ENCODE peak calls at places on chromosomes 13 and 19, in five cellular contexts. One of them, this sample, is unnamed.

GRCh38 chr13:92224052-92224821 is 825.8 kb downstream of the GPC5 start:
- DNase-seq in neural crest cell: no peak
- DNase-seq in Calu3: no peak
- DNase-seq in ovary: peak; percentile 27
- DNase-seq in ascending aorta: no peak
- DNase-seq in this sample: no peak

GRCh38 chr13:112562254-112562653 is 25.7 kb downstream of the TUBGCP3 start:
- DNase-seq in Calu3: no peak
- DNase-seq in neural crest cell: no peak
- DNase-seq in ascending aorta: no peak
- DNase-seq in ovary: no peak
- DNase-seq in this sample: no peak

GRCh38 chr19:35357867-35358573 is at the start of gene FFAR3:
- DNase-seq in neural crest cell: no peak
- DNase-seq in Calu3: peak; percentile 14
- DNase-seq in ascending aorta: peak; percentile 73
- DNase-seq in ovary: no peak
- DNase-seq in this sample: no peak

GRCh38 chr19:41699231-41699967 is 9.0 kb upstream of the CEACAM5 start:
- DNase-seq in ascending aorta: peak; percentile 57
- DNase-seq in ovary: no peak
- DNase-seq in Calu3: peak; percentile 52
- DNase-seq in neural crest cell: no peak
- DNase-seq in this sample: no peak

GRCh38 chr13:91647361-91647970 is 249.0 kb downstream of the GPC5 start:
- DNase-seq in neural crest cell: peak; percentile 14
- DNase-seq in ascending aorta: no peak
- DNase-seq in Calu3: no peak
- DNase-seq in ovary: no peak
- DNase-seq in this sample: peak; percentile 13

GRCh38 chr13:30607908-30608307 is 9.8 kb upstream of the USPL1 start:
- DNase-seq in ascending aorta: no peak
- DNase-seq in Calu3: no peak
- DNase-seq in ovary: no peak
- DNase-seq in neural crest cell: no peak
- DNase-seq in this sample: no peak

GRCh38 chr19:38062959-38063786 is 156.2 kb downstream of the SIPA1L3 start:
- DNase-seq in ascending aorta: no peak
- DNase-seq in neural crest cell: peak; percentile 14
- DNase-seq in Calu3: no peak
- DNase-seq in ovary: peak; percentile 30
- DNase-seq in this sample: no peak

GRCh38 chr13:21001471-21001870 is 59.9 kb downstream of the LATS2 start:
- DNase-seq in Calu3: no peak
- DNase-seq in neural crest cell: no peak
- DNase-seq in ascending aorta: no peak
- DNase-seq in ovary: no peak
- DNase-seq in this sample: no peak

GRCh38 chr13:100514788-100515409 is 73.7 kb downstream of the GGACT start:
- DNase-seq in ovary: peak; percentile 85
- DNase-seq in Calu3: peak; percentile 63
- DNase-seq in ascending aorta: peak; percentile 81
- DNase-seq in neural crest cell: peak; percentile 86
- DNase-seq in this sample: peak; percentile 62

GRCh38 chr13:26112843-26113242 is 61.0 kb upstream of the SHISA2 start:
- DNase-seq in Calu3: no peak
- DNase-seq in ascending aorta: no peak
- DNase-seq in neural crest cell: no peak
- DNase-seq in ovary: no peak
- DNase-seq in this sample: no peak

GRCh38 chr13:97298816-97299215 is 76.7 kb downstream of the MBNL2 start:
- DNase-seq in ascending aorta: no peak
- DNase-seq in ovary: no peak
- DNase-seq in neural crest cell: no peak
- DNase-seq in Calu3: no peak
- DNase-seq in this sample: no peak

GRCh38 chr19:49512970-49513745 is 697 bp downstream of the FCGRT start:
- DNase-seq in Calu3: peak; percentile 54
- DNase-seq in ovary: peak; percentile 76
- DNase-seq in ascending aorta: no peak
- DNase-seq in neural crest cell: no peak
- DNase-seq in this sample: no peak

GRCh38 chr19:1271528-1272422 is 2.6 kb downstream of the CIRBP start:
- DNase-seq in Calu3: no peak
- DNase-seq in neural crest cell: no peak
- DNase-seq in ascending aorta: no peak
- DNase-seq in ovary: peak; percentile 49
- DNase-seq in this sample: no peak

GRCh38 chr13:101869553-101869952 is 417.1 kb downstream of the ITGBL1 start:
- DNase-seq in Calu3: no peak
- DNase-seq in ovary: no peak
- DNase-seq in ascending aorta: no peak
- DNase-seq in neural crest cell: no peak
- DNase-seq in this sample: no peak

GRCh38 chr19:47998800-47999199 is 4.4 kb downstream of the ELSPBP1 start:
- DNase-seq in Calu3: no peak
- DNase-seq in neural crest cell: no peak
- DNase-seq in ovary: no peak
- DNase-seq in ascending aorta: no peak
- DNase-seq in this sample: no peak

GRCh38 chr13:19927117-19927734 is 31.3 kb upstream of the ZMYM2 start:
- DNase-seq in ovary: no peak
- DNase-seq in Calu3: no peak
- DNase-seq in neural crest cell: no peak
- DNase-seq in ascending aorta: no peak
- DNase-seq in this sample: no peak

GRCh38 chr19:43723588-43723987 is 7.7 kb downstream of the IRGC start:
- DNase-seq in Calu3: peak; percentile 43
- DNase-seq in ovary: no peak
- DNase-seq in neural crest cell: no peak
- DNase-seq in ascending aorta: no peak
- DNase-seq in this sample: no peak

GRCh38 chr13:23359882-23360281 is 73.6 kb downstream of the SACS start:
- DNase-seq in Calu3: no peak
- DNase-seq in ovary: no peak
- DNase-seq in ascending aorta: no peak
- DNase-seq in neural crest cell: no peak
- DNase-seq in this sample: no peak

GRCh38 chr13:26007774-26008173 is 44.0 kb downstream of the SHISA2 start:
- DNase-seq in neural crest cell: no peak
- DNase-seq in Calu3: no peak
- DNase-seq in ovary: no peak
- DNase-seq in ascending aorta: no peak
- DNase-seq in this sample: no peak

GRCh38 chr19:49837009-49837310 is 14.0 kb upstream of the PTOV1 start:
- DNase-seq in ascending aorta: no peak
- DNase-seq in ovary: no peak
- DNase-seq in Calu3: no peak
- DNase-seq in neural crest cell: no peak
- DNase-seq in this sample: no peak

GRCh38 chr19:47109541-47110375 is 3.8 kb downstream of the ZC3H4 start:
- DNase-seq in Calu3: peak; percentile 57
- DNase-seq in ascending aorta: no peak
- DNase-seq in ovary: no peak
- DNase-seq in neural crest cell: peak; percentile 31
- DNase-seq in this sample: no peak

GRCh38 chr19:19134687-19135158 is 3.6 kb downstream of the TMEM161A start:
- DNase-seq in ovary: no peak
- DNase-seq in Calu3: no peak
- DNase-seq in ascending aorta: no peak
- DNase-seq in neural crest cell: no peak
- DNase-seq in this sample: no peak

GRCh38 chr13:65613004-65613403 is 1617.1 kb downstream of the PCDH9 start:
- DNase-seq in neural crest cell: no peak
- DNase-seq in ascending aorta: no peak
- DNase-seq in Calu3: no peak
- DNase-seq in ovary: no peak
- DNase-seq in this sample: no peak